ENCODE peak calls at places on chromosome 19, in six cellular contexts. A is K562, S is GM12891, X is HepG2, Z is H1, T is GM12878. Y is an unnamed sample.

GRCh38 chr19:17576758-17577532 is 21.5 kb downstream of the COLGALT1 start:
- DNase-seq in S (peak; percentile 60), A (peak; percentile 97), X (no peak), Z (peak; percentile 95), T (no peak), Y (no peak)

GRCh38 chr19:33957804-33958203 is 161.1 kb downstream of the KCTD15 start:
- DNase-seq in X (no peak), T (no peak), A (no peak), Z (no peak), S (no peak), Y (no peak)

GRCh38 chr19:38409631-38410133 is 6.8 kb downstream of the FAM98C start:
- DNase-seq in A (no peak), X (no peak), T (no peak), S (no peak), Z (no peak), Y (no peak)

GRCh38 chr19:16160943-16161560 is 12.3 kb downstream of the CIB3 start:
- DNase-seq in T (no peak), X (peak; percentile 30), S (no peak), Z (no peak), A (peak; percentile 43), Y (no peak)

GRCh38 chr19:13610042-13610691 is 103.9 kb upstream of the CACNA1A start:
- DNase-seq in Z (no peak), T (no peak), A (no peak), X (no peak), S (no peak), Y (no peak)

GRCh38 chr19:2288743-2289713 is 7.1 kb upstream of the PEAK3 start:
- DNase-seq in S (no peak), T (no peak), X (no peak), A (no peak), Z (no peak), Y (no peak)

GRCh38 chr19:39599116-39599515 is 3.2 kb upstream of the LGALS13 start:
- DNase-seq in T (no peak), A (peak; percentile 16), X (peak; percentile 30), S (no peak), Z (no peak), Y (no peak)

GRCh38 chr19:43950834-43951626 is at the start of gene ZNF221:
- DNase-seq in T (peak; percentile 79), X (peak; percentile 91), Z (peak; percentile 87), A (peak; percentile 88), S (peak; percentile 65), Y (peak; percentile 69)

GRCh38 chr19:19997656-19998268 is 41.5 kb downstream of the ZNF682 start:
- DNase-seq in X (no peak), S (no peak), T (no peak), A (peak; percentile 17), Z (peak; percentile 47), Y (no peak)

DNA sequence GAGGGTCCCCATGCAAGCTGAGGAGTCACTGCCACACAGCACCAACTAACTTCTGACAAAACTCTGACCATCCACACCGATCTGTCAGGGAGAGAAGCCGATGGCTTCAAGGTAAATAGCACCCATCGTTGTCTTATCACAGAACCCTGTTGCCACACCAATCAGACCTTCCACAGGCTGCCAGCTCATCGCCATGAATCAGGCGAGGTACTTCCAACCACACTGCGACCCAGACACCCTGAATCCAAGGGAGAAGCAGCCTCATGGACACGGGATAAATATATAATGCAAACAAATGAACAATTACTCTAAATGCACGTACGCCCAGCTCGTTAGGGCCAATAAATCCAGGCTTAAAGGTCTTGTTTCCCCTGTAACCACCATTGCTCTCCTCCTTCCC is 20.8 kb downstream of the RANBP3 start:
- DNase-seq in Z (no peak), S (no peak), A (no peak), X (no peak), T (no peak), Y (no peak)
- TF ChIP-seq TAF1 in Z (no peak), S (no peak), A (no peak), X (no peak), T (no peak), Y (no peak)

DNA sequence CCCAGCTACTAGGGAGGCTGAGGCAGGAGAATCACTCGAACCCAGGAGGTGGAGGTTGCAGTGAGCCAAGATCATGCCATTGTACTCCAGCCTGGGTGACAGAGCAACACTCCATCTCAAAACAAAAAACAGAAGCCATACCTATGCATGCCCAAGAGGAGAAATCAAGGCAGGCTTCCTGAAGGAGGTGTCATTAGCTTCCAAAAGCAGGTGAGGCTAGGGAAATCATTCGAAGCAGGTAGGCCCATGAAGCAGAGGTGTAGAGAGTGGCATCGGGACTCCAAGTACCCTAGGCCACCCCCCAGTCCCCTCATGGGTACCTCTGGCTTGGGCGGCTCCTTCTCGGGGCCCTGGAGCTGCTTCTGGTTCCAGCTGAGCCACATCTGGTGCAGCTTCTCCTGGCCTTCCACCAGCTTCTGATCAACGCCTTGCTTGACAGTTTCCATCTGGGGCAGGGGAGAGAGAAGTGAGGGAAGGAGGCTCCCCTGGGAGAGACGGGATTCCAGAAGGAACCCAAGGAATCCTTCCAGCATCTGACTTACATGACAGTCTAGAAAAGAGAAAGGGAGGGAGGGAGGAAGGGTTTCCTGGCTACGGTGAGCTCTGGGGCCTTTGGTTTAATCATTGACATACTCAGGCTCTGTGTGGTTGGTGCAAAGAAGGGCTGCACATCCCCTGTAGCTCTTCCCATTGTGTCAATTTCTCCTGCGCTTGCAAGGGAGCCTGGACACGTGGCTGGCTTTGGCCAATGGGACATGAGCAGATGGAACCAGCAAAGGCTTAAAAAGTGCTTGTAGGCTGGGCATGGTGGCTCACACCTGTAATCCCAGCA is 13.1 kb upstream of the TICAM1 start:
- DNase-seq in X (peak; percentile 75), T (no peak), Z (no peak), S (no peak), A (no peak), Y (no peak)
- TF ChIP-seq POLR2AphosphoS5 in X (no peak), T (no peak), Z (no peak), S (no peak), A (no peak), Y (no peak)

DNA sequence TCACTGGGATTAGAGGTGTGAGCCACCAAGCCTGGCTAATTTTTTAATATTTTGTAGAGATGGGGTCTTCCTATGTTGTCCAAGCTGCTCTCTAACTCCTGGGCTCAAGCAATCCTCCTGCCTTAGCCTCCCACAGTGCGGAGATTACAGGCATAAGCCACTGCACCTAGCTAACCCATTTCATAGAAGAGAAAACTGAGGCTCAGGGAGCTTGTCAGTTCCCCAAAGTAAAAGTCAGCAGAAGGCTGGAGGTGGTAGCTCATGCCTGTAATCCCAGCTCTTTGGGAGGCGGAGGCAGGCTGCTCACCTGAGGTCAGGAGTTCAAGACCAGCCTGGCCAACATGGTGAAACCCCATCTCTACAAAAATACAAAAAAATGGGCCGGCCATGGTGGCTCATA is 8.8 kb upstream of the HOMER3 start:
- DNase-seq in X (no peak), T (no peak), Z (no peak), A (no peak), S (no peak), Y (no peak)
- TF ChIP-seq POLR2A in X (no peak), T (no peak), Z (no peak), A (no peak), S (no peak), Y (no peak)

GRCh38 chr19:41578886-41579285 is 2.9 kb downstream of the CEACAM21 start:
- DNase-seq in S (no peak), T (no peak), Z (no peak), X (no peak), A (no peak), Y (no peak)

GRCh38 chr19:41577144-41577830 is 1.3 kb downstream of the CEACAM21 start:
- DNase-seq in T (no peak), Z (no peak), S (no peak), A (no peak), X (peak; percentile 27), Y (no peak)

GRCh38 chr19:41570639-41571112 is 5.3 kb upstream of the CEACAM21 start:
- DNase-seq in X (peak; percentile 59), S (peak; percentile 56), T (no peak), A (peak; percentile 78), Z (peak; percentile 50), Y (peak; percentile 53)

GRCh38 chr19:41577833-41578232 is 1.9 kb downstream of the CEACAM21 start:
- DNase-seq in X (no peak), A (no peak), Z (no peak), S (no peak), T (no peak), Y (no peak)

DNA sequence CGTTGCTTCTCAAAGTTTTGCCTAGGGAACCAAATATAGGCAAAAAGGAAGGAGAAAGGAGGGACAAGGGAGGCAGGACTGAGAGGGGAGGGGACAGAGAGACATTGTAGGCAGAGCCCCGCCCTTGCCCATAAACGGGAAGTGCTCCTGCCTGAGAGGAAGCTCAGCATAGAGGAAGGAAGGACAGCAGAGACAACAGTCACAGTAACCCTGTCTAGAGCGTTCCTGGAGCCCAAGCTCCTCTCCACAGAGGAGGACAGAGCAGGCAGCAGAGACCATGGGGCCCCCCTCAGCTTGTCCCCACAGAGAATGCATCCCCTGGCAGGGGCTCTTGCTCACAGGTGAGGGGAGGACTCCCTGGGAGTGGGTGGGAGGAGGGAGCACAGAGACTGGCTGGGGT is at the start of gene CEACAM21:
- DNase-seq in Z (no peak), S (peak; percentile 50), X (no peak), T (no peak), A (no peak), Y (peak; percentile 58)
- TF ChIP-seq TAF1 in Z (no peak), S (no peak), X (no peak), T (no peak), A (no peak), Y (no peak)

GRCh38 chr19:29685326-29685725 is 20.1 kb downstream of the PLEKHF1 start:
- DNase-seq in A (no peak), X (no peak), Z (no peak), T (no peak), S (no peak), Y (no peak)
- TF ChIP-seq POLR2AphosphoS5 in A (no peak), X (no peak), Z (no peak), T (no peak), S (no peak), Y (no peak)

GRCh38 chr19:54207908-54208783 is 7.5 kb downstream of the RPS9 start:
- DNase-seq in T (peak; percentile 84), A (peak; percentile 44), Z (no peak), S (no peak), X (peak; percentile 59), Y (no peak)
- TF ChIP-seq POLR2A in T (peak; percentile 76), A (peak; percentile 93), Z (peak; percentile 75), S (no peak), X (peak; percentile 70), Y (peak; percentile 87)

GRCh38 chr19:46602392-46603194 is 1.5 kb downstream of the CALM3 start:
- DNase-seq in X (no peak), Z (no peak), A (peak; percentile 35), S (no peak), T (no peak), Y (no peak)
- TF ChIP-seq TAF1 in X (no peak), Z (no peak), A (no peak), S (no peak), T (no peak), Y (no peak)

Y was measured in GM12892.